ENCODE peak calls at places on chromosomes 11 and 22, in ten cellular contexts. R is activated CD8-positive, alpha-beta T cell treated with anti-CD3 and anti-CD28 coated beads for 36 hours; U is left ventricle myocardium inferior; T is WTC11; P is cardiac muscle cell; Q is fibroblast of mammary gland; J is BJ; K is pancreas; S is glutamatergic neuron; C is CD8-positive, alpha-beta T cell. M is an unnamed sample.

GRCh38 chr22:32880906-32881596 is 79.5 kb downstream of the TIMP3 start:
- DNase-seq in T (no peak), C (peak), U (peak), R (peak), P (peak), J (no peak), S (peak), Q (peak), K (no peak), M (peak)

GRCh38 chr22:49936973-49937757 is 18.7 kb downstream of the CRELD2 start:
- DNase-seq in T (no peak), Q (no peak), R (no peak), K (no peak), U (peak), S (peak), J (no peak), C (no peak), P (no peak), M (no peak)

GRCh38 chr11:118615996-118616395 is 8.6 kb downstream of the PHLDB1 start:
- DNase-seq in P (no peak), R (no peak), T (peak), Q (no peak), K (peak), C (no peak), S (peak), U (no peak), J (no peak), M (no peak)

GRCh38 chr22:49833340-49834007 is 5.8 kb upstream of the BRD1 start:
- DNase-seq in T (no peak), J (no peak), U (no peak), Q (no peak), K (no peak), P (no peak), R (no peak), S (no peak), C (no peak), M (no peak)

GRCh38 chr11:109123811-109124787 is 297.9 kb upstream of the C11orf87 start:
- DNase-seq in K (no peak), U (peak), J (no peak), C (no peak), Q (peak), P (peak), T (peak), R (no peak), S (no peak), M (no peak)

GRCh38 chr11:119298726-119299125 is 18.2 kb downstream of the MCAM start:
- DNase-seq in S (no peak), T (no peak), J (no peak), Q (no peak), P (no peak), U (peak), R (no peak), K (no peak), C (no peak), M (no peak)

GRCh38 chr22:19892249-19892879 is 37.7 kb upstream of the GNB1L start:
- DNase-seq in P (peak), U (no peak), S (no peak), C (peak), R (peak), K (no peak), T (no peak), Q (peak), J (no peak), M (no peak)

GRCh38 chr22:30245985-30246901 is at the start of gene LIF:
- DNase-seq in S (peak), Q (peak), P (peak), R (peak), J (no peak), U (no peak), K (peak), T (peak), C (peak), M (peak)

GRCh38 chr11:46808804-46809431 is 37.2 kb downstream of the CKAP5 start:
- DNase-seq in R (no peak), U (no peak), C (no peak), J (no peak), P (peak), T (no peak), K (no peak), Q (peak), S (no peak), M (peak)

DNA sequence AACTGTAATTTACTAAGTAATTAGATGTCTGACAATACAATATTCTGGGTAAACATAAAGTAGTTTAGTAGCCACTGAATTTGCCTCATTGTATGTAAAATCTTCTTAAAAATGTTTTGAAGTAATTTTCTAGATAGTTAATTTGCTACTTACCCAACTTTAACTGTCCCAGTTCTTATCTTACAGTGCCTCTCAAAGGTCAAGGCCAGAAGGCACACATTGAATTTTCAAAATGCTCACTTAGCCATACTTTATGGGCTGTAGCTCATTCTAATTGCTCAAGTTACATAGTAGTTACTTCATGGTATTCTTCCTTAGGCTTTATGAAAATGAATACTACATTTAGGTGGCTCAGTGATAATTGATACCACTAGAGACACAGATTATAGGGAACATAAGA is 666.6 kb downstream of the CNTN5 start:
- DNase-seq in C (no peak), Q (no peak), J (no peak), S (no peak), R (no peak), T (no peak), U (no peak), P (peak), K (no peak), M (no peak)
- TF ChIP-seq CTCF in C (no peak), Q (no peak), J (no peak), S (no peak), R (no peak), T (no peak), U (no peak), P (no peak), K (no peak), M (no peak)

DNA sequence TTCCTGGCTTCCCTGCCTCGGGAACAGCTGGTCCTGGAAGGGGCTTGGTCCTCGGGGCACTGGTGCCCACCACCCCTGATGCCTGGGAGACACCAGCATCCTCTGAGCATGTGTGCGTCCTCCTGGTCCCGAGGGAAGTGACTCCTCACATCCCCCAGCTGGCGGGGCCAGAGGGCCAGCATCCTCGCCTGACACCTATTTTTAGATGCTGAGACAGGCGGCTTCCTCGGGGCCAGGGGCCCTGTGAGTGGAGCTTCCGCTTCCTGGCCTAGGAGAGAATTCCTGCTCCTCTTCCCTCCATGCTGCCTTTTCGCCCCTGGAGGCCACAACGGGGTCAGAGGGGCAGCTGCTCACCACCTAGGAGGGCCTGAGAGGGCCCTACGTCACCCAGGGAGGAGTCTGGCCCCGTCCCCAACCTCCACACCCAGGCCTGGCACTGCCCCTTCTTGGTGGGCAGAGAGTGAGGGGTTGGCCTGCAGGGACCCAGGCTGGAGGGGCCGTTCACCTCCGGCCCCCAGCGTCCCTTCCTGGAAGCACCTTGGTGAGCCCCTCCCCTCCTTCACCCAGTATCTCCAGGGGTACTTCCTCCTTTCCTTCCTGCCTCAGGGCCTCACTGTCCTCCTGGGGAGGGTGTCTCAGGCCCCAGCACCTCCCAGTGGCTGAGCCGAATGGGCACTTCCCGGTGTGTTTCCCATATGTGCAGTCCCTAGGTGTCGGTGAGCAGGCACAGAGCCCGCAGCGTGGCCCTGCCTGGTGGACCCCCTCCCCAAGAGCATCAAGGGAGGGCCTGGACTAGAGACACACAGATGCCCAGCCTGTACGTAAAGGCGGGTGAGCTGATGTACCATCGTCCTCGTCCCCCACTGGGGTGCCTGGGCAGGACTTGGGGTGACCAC is 6.1 kb downstream of the CD81 start:
- DNase-seq in S (peak), T (no peak), J (no peak), P (peak), R (no peak), U (peak), C (no peak), Q (peak), K (no peak), M (peak)
- TF ChIP-seq CTCF in S (no peak), T (no peak), J (peak), P (no peak), R (no peak), U (peak), C (no peak), Q (no peak), K (no peak), M (peak)

DNA sequence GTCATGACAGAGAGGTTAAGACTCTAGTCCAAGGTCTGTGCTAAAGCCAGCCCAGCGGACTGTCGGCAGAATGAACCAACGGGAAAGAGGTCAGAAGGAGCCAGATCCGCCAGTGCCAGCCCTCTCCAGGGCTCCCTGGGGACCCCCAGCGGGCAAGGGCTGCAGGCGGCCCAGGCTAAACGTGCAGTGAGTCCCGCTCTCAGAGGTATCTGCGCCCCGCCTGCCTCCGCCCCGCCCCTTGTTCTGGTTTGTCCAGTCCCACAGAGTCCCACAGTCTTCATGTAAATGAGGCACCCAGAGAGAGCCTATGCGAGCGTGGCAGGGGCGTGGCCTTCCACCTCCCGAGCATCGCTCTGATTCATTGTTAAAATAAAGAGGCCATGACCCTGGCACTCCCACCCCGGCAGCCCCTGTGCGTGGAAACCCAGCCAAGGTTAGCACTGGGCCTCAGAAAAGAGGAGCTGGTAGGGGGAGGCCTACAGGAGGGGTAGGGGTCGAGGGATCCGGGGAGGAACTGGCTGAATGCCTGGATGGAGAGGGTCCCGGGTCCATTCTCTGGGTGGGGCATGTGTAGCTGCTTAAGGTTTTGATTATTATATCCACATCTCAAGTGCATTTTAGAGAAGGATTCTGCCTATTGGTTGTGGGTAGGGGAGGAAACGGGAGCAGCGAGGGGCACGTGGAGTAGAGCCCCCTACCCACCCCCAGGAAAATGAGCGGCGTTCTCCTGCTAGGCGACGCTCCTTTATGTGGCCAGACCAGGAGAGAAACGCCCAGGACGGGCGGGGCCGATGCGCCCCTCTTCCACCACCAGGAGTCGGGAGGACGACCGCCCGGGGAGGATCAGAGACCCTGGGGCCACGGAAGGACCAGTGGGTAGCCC is at the start of gene TRIOBP:
- DNase-seq in R (peak), P (peak), U (peak), K (peak), J (peak), C (peak), S (peak), T (peak), Q (peak), M (peak)
- TF ChIP-seq CTCF in R (peak), P (peak), U (peak), K (peak), J (peak), C (peak), S (peak), T (no peak), Q (peak), M (peak)

DNA sequence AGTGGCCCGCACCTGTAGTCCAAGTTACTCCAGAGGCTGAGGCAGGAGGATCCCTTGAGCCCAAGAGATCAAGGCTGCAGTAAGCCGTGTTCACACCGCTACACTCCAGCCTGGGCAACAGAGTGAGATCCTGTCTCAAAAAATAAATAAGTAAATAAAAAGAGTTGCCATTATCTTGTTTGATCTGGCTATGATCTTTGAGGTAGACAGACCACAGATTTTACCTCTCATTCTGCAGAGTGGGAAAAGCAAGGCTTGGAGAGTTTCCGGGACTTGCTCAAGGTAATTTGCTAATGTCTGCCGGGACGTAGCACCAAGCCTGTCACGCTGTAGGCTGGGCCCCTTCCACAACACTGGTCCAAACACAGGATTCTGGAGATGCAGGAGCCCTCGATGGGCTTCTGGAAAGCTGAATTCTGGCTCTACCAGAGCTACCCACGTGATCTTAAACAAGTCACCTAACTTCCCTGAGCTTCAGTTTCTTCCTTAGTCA is 6.8 kb downstream of the GRAP2 start:
- DNase-seq in J (no peak), P (no peak), C (no peak), K (no peak), U (no peak), S (no peak), R (no peak), T (no peak), Q (no peak), M (no peak)
- TF ChIP-seq CTCF in J (no peak), P (no peak), C (no peak), K (no peak), U (no peak), S (no peak), R (no peak), T (no peak), Q (no peak), M (no peak)

GRCh38 chr11:84091212-84091986 is 805.2 kb upstream of the CCDC90B start:
- DNase-seq in Q (no peak), U (no peak), R (no peak), J (no peak), K (no peak), T (no peak), P (no peak), S (no peak), C (no peak), M (no peak)
- TF ChIP-seq CTCF in Q (no peak), U (no peak), R (no peak), J (no peak), K (no peak), T (no peak), P (no peak), S (no peak), C (no peak), M (no peak)

GRCh38 chr11:85951428-85952107 is 96.4 kb downstream of the CCDC83 start:
- DNase-seq in J (no peak), S (no peak), P (no peak), U (no peak), T (no peak), K (no peak), Q (no peak), R (no peak), C (no peak), M (no peak)

GRCh38 chr11:85948884-85949283 is 93.7 kb downstream of the CCDC83 start:
- DNase-seq in R (no peak), K (no peak), P (no peak), Q (no peak), U (no peak), J (no peak), S (no peak), C (no peak), T (no peak), M (no peak)

GRCh38 chr11:85949798-85950197 is 94.6 kb downstream of the CCDC83 start:
- DNase-seq in U (no peak), C (no peak), K (no peak), Q (no peak), J (no peak), R (no peak), S (no peak), P (no peak), T (no peak), M (no peak)

GRCh38 chr11:85951049-85951405 is 95.8 kb downstream of the CCDC83 start:
- DNase-seq in S (no peak), Q (no peak), J (no peak), P (no peak), C (no peak), R (no peak), K (no peak), T (no peak), U (no peak), M (no peak)

GRCh38 chr11:85950317-85951048 is 95.3 kb downstream of the CCDC83 start:
- DNase-seq in U (no peak), T (no peak), S (no peak), C (no peak), R (no peak), J (no peak), Q (no peak), K (no peak), P (no peak), M (no peak)
- TF ChIP-seq CTCF in U (no peak), T (no peak), S (no peak), C (no peak), R (no peak), J (no peak), Q (no peak), K (no peak), P (no peak), M (no peak)

M was measured in HFFc6.